ENCODE peak calls at places on chromosomes 13 and 19, in six cellular contexts. Q is GM23338, Y is SK-N-SH, U is GM23248, P is PC-3, O is HCT116. H is an unnamed sample. For H3K4me1 and H3K36me3, the result is how much of the 10 kb centered on the place peaks cover.

GRCh38 chr13:33723365-33723764 is 94.6 kb upstream of the RFC3 start:
- DNase-seq in Q (no peak), Y (no peak), U (peak), P (no peak), O (no peak), H (no peak)

GRCh38 chr13:31440132-31440531 is 240.4 kb downstream of the B3GLCT start:
- DNase-seq in Q (no peak), Y (no peak), U (no peak), P (no peak), O (no peak), H (no peak)

GRCh38 chr13:79450110-79450509 is 30.8 kb upstream of the NDFIP2 start:
- DNase-seq in Q (no peak), Y (no peak), U (no peak), P (no peak), O (no peak), H (no peak)

GRCh38 chr19:52102163-52102562 is 6.6 kb upstream of the ZNF841 start:
- DNase-seq in Q (no peak), Y (no peak), U (no peak), P (no peak), O (no peak), H (no peak)

GRCh38 chr19:23075031-23075733 is 41.6 kb upstream of the ZNF730 start:
- DNase-seq in Q (peak), Y (peak), U (peak), P (peak), O (no peak), H (no peak)

GRCh38 chr13:107608736-107609135 is 606.6 kb downstream of the LIG4 start:
- DNase-seq in Q (no peak), Y (no peak), U (no peak), P (no peak), O (no peak), H (no peak)

GRCh38 chr13:93244141-93244917 is 17.7 kb downstream of the GPC6 start:
- DNase-seq in Q (no peak), Y (no peak), U (peak), P (no peak), O (no peak), H (peak)

GRCh38 chr19:50790898-50791562 is 815 bp downstream of the ACP4 start:
- DNase-seq in Q (no peak), Y (no peak), U (no peak), P (peak), O (no peak), H (no peak)

GRCh38 chr13:74153316-74153715 is 19.1 kb upstream of the KLF12 start:
- DNase-seq in Q (no peak), Y (no peak), U (no peak), P (no peak), O (no peak), H (no peak)

GRCh38 chr13:21033224-21033855 is 28.0 kb downstream of the LATS2 start:
- DNase-seq in Q (no peak), Y (no peak), U (peak), P (peak), O (no peak), H (no peak)

GRCh38 chr19:39362682-39363657 is 20.7 kb downstream of the SAMD4B start:
- DNase-seq in Q (no peak), Y (no peak), U (peak), P (peak), O (no peak), H (no peak)

GRCh38 chr13:48594080-48594815 is 59.5 kb upstream of the CYSLTR2 start:
- DNase-seq in Q (peak), Y (no peak), U (no peak), P (no peak), O (no peak), H (no peak)

GRCh38 chr19:11422163-11423068 is 3.3 kb upstream of the RGL3 start:
- DNase-seq in Q (peak), Y (peak), U (peak), P (no peak), O (no peak), H (peak)

GRCh38 chr19:12580180-12580694 is 29.0 kb upstream of the ZNF564 start:
- DNase-seq in Q (no peak), Y (no peak), U (peak), P (peak), O (peak), H (no peak)

GRCh38 chr19:16232127-16232526 is 34.4 kb downstream of the AP1M1 start:
- DNase-seq in Q (no peak), Y (no peak), U (no peak), P (no peak), O (no peak), H (no peak)

DNA sequence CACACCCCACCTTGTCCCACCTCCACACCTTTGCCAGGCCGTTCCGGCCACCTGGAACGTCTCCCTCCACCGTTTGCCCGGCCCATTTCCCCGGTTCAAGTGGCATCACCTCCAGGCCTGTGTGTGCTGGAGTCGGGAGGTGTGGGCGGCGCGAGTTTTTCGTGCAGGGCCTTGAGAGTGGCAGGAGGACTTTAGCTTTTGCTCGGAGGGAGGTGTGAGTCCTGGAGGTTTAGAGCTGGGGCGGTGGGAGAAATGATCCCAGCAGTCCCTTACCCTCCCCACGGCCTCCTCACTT is 4.3 kb upstream of the PALM start:
- DNase-seq in Q (no peak), Y (no peak), U (no peak), P (no peak), O (no peak), H (no peak)
- TF ChIP-seq EZH2phosphoT487 in Q (no peak), Y (no peak), U (no peak), P (no peak), O (no peak), H (no peak)

GRCh38 chr19:17332360-17332676 is 2.3 kb downstream of the ANO8 start:
- DNase-seq in Q (no peak), Y (no peak), U (no peak), P (no peak), O (no peak), H (no peak)

GRCh38 chr19:17332677-17333581 is 1.7 kb downstream of the ANO8 start:
- DNase-seq in Q (peak), Y (peak), U (peak), P (peak), O (peak), H (peak)

GRCh38 chr19:17329768-17330545 is 4.7 kb downstream of the ANO8 start:
- DNase-seq in Q (no peak), Y (no peak), U (no peak), P (no peak), O (no peak), H (no peak)

GRCh38 chr19:17330546-17331253 is 4.0 kb downstream of the ANO8 start:
- DNase-seq in Q (no peak), Y (no peak), U (no peak), P (no peak), O (no peak), H (no peak)

GRCh38 chr19:17331254-17331558 is 3.4 kb downstream of the ANO8 start:
- DNase-seq in Q (no peak), Y (no peak), U (no peak), P (no peak), O (no peak), H (no peak)
- H3K4me1 ChIP-seq in Q (under half), Y (under half), U (under half), P (under half), O (under half), H (under half)

DNA sequence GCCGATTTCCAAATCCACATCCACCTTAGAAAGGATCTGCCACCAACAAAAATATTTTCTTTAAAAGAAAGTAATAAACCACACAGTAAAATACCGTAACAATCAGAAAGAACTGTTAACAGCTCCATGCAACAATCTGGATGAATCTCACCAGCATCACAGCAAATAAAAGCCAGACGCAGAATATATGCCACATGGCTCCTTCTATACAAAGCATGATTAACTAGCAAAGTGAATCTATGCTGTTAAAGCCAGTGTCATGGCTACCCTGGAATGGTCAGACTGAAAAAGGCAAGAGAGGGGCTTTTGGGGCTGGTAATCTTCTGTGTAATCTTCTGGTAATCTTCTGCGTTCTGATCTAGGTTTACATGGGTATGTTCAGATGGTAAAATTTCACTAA is 81.3 kb downstream of the SACS start:
- DNase-seq in Q (no peak), Y (peak), U (no peak), P (no peak), O (no peak), H (no peak)
- H3K36me3 ChIP-seq in Q (under half), Y (half or more), U (under half), P (under half), O (under half), H (under half)

DNA sequence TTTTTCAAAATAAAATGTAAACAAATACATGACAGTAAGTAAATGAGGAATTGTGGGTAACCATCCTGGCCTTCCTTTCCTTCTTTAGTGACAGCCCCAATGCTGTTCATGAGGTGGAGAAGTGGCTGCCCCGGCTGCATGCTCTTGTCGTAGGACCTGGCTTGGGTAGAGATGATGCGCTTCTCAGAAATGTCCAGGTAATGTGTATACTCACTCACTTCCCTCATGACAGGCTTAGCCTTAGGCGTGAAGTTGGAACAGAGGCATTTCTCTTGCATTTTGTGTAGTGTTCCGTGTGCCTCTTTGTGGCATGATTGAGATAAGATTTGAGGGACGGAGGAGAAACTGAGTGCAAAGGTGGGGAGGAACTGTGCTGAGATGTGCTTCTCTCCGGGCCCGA is 12.0 kb downstream of the NAXD start:
- DNase-seq in Q (no peak), Y (no peak), U (no peak), P (peak), O (no peak), H (no peak)
- TF ChIP-seq EZH2phosphoT487 in Q (no peak), Y (no peak), U (no peak), P (no peak), O (no peak), H (no peak)

DNA sequence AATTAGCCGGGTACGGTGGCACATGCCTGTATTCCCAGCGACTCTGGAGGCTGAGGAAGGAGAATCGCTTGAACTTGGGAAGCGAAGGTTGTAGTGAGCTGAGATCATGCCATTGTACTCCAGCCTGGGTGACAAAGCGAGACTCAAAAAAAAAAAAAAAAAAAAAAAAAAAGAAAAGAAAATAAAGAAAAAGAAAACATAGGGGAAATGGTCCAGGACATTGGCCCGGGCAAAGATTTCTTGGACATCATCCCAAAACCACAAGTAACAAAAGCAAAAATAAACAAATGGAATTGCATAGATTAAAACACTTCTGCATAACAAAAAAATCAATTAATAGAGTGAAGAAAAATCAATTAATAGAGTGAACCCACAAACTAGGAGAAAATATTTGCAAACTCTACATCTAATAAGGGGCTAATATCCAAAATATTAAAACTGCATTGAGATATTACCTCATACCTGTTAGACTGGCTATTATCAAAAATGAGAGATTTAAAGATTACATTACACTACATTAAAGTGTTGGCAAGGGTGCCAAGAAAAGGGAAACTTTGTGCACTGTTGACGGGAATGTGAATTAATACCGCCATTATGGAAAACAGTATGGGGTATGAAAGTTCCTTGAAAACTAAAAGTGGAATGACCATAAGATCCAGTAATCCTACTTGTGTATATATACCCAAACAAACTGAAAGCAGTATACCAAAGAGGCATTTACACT is 18.5 kb upstream of the ABCC4 start:
- DNase-seq in Q (no peak), Y (no peak), U (no peak), P (no peak), O (no peak), H (no peak)
- H3K4me1 ChIP-seq in Q (under half), Y (under half), U (under half), P (under half), O (under half), H (under half)

H was measured in MM.1S.